ENCODE peak calls at places on chromosome 22, in ten cellular contexts. Y, R, H, J, T, F, U, W, D and V are unnamed samples.

GRCh38 chr22:48517039-48518030 is 1310.3 kb downstream of the BRD1 start:
- DNase-seq in W (no peak), J (no peak), D (peak; percentile 46), T (no peak), F (no peak), R (no peak), H (no peak), U (no peak), Y (no peak), V (no peak)

GRCh38 chr22:43996170-43996980 is 27.7 kb upstream of the PARVB start:
- DNase-seq in U (no peak), T (peak; percentile 82), R (peak; percentile 80), F (no peak), H (no peak), J (peak; percentile 40), Y (peak; percentile 51), D (no peak), W (peak; percentile 94), V (no peak)

GRCh38 chr22:23395476-23396361 is 184.4 kb downstream of the IGLL1 start:
- DNase-seq in T (no peak), R (peak; percentile 55), U (no peak), Y (no peak), F (no peak), J (no peak), H (no peak), W (peak; percentile 56), D (no peak), V (no peak)

GRCh38 chr22:47605441-47605840 is 843.0 kb downstream of the TBC1D22A start:
- DNase-seq in U (no peak), F (peak; percentile 62), W (peak; percentile 33), Y (no peak), H (no peak), D (no peak), J (no peak), T (no peak), R (no peak), V (no peak)

GRCh38 chr22:43851979-43852307 is 10.4 kb downstream of the SULT4A1 start:
- DNase-seq in J (no peak), T (no peak), Y (no peak), U (no peak), D (no peak), W (no peak), H (no peak), R (peak; percentile 26), F (no peak), V (no peak)

GRCh38 chr22:25013634-25014033 is 61.1 kb downstream of the KIAA1671 start:
- DNase-seq in R (no peak), J (no peak), U (no peak), D (no peak), T (no peak), Y (no peak), H (no peak), F (no peak), W (no peak), V (no peak)

GRCh38 chr22:37172266-37173245 is 15.5 kb downstream of the C1QTNF6 start:
- DNase-seq in D (no peak), F (peak; percentile 6), U (no peak), W (peak; percentile 49), Y (no peak), J (no peak), R (peak; percentile 13), H (no peak), T (no peak), V (no peak)

GRCh38 chr22:39534591-39535301 is 2.2 kb upstream of the RPS19BP1 start:
- DNase-seq in W (peak; percentile 95), D (peak; percentile 31), Y (peak; percentile 80), U (no peak), R (peak; percentile 89), F (peak; percentile 83), J (peak; percentile 71), T (peak; percentile 80), H (peak; percentile 69), V (peak; percentile 74)

GRCh38 chr22:48884292-48884691 is 943.4 kb downstream of the BRD1 start:
- DNase-seq in Y (no peak), W (peak; percentile 39), T (no peak), F (no peak), H (no peak), D (no peak), J (no peak), R (no peak), U (no peak), V (no peak)

GRCh38 chr22:45263790-45264269 is 20.9 kb upstream of the UPK3A start:
- DNase-seq in J (no peak), W (peak; percentile 85), Y (no peak), T (peak; percentile 65), D (peak; percentile 25), F (peak; percentile 94), R (no peak), H (peak; percentile 87), U (peak; percentile 22), V (no peak)

GRCh38 chr22:35103756-35104155 is 37.8 kb downstream of the ISX start:
- DNase-seq in W (no peak), J (no peak), T (no peak), R (no peak), U (no peak), Y (no peak), H (no peak), F (no peak), D (no peak), V (no peak)

GRCh38 chr22:44473580-44473979 is 24.5 kb downstream of the RTL6 start:
- DNase-seq in T (no peak), F (no peak), H (no peak), W (peak; percentile 43), J (no peak), R (no peak), D (no peak), Y (no peak), U (no peak), V (no peak)

GRCh38 chr22:41099036-41099435 is 6.6 kb downstream of the EP300 start:
- DNase-seq in J (no peak), Y (no peak), D (no peak), T (no peak), W (no peak), R (no peak), F (no peak), U (no peak), H (no peak), V (no peak)

GRCh38 chr22:47030881-47031627 is 268.6 kb downstream of the TBC1D22A start:
- DNase-seq in U (no peak), F (no peak), J (no peak), H (no peak), W (peak; percentile 76), Y (no peak), D (no peak), R (peak; percentile 46), T (no peak), V (no peak)

GRCh38 chr22:28544431-28544868 is 135.2 kb downstream of the TTC28 start:
- DNase-seq in R (no peak), D (no peak), U (no peak), H (no peak), W (no peak), Y (no peak), F (no peak), J (no peak), T (no peak), V (no peak)

GRCh38 chr22:35570686-35571194 is 30.1 kb downstream of the RASD2 start:
- DNase-seq in R (no peak), D (no peak), T (no peak), U (no peak), Y (no peak), F (no peak), W (no peak), J (no peak), H (no peak), V (no peak)

GRCh38 chr22:42649261-42650056 is at the start of gene CYB5R3:
- DNase-seq in T (peak; percentile 95), J (peak; percentile 66), U (no peak), F (peak; percentile 95), R (peak; percentile 83), Y (peak; percentile 66), W (peak; percentile 94), H (peak; percentile 82), D (peak; percentile 50), V (peak; percentile 73)

GRCh38 chr22:29326481-29326880 is 11.0 kb upstream of the RASL10A start:
- DNase-seq in H (no peak), W (no peak), R (no peak), F (no peak), J (no peak), D (no peak), T (no peak), U (no peak), Y (no peak), V (no peak)

GRCh38 chr22:46052801-46053562 is 76.0 kb upstream of the WNT7B start:
- DNase-seq in Y (no peak), J (no peak), U (no peak), W (peak; percentile 89), T (no peak), R (no peak), D (no peak), F (peak; percentile 85), H (peak; percentile 47), V (no peak)